ENCODE peak calls at places on chromosome 2, in eight cellular contexts. Y is osteoblast, D is lower lobe of right lung, M is iPS DF 6.9, N is HCT116, O is psoas muscle, C is heart left ventricle, H is IMR-90. Q is an unnamed sample. For H3K4me1, the result is how much of the 10 kb centered on the place peaks cover.

GRCh38 chr2:191845248-191845715 is 1.6 kb downstream of the CAVIN2 start:
- DNase-seq in C (peak), O (peak), N (no peak), H (no peak), D (peak), Y (no peak), M (no peak), Q (no peak)

GRCh38 chr2:132383956-132384355 is 32.6 kb upstream of the GPR39 start:
- DNase-seq in M (no peak), D (no peak), C (no peak), N (no peak), Y (no peak), O (no peak), H (no peak), Q (no peak)

GRCh38 chr2:12340164-12340563 is 376.6 kb upstream of the TRIB2 start:
- DNase-seq in H (peak), Y (peak), N (no peak), C (no peak), M (no peak), O (no peak), D (no peak), Q (no peak)

GRCh38 chr2:55946793-55947192 is 23.2 kb upstream of the EFEMP1 start:
- DNase-seq in N (no peak), Y (no peak), H (no peak), O (no peak), C (no peak), D (no peak), M (no peak), Q (no peak)

GRCh38 chr2:200614249-200614648 is 28.4 kb downstream of the AOX1 start:
- DNase-seq in Y (no peak), M (no peak), O (no peak), D (no peak), C (no peak), H (no peak), N (no peak), Q (no peak)

GRCh38 chr2:70995227-70995729 is 605 bp upstream of the TEX261 start:
- DNase-seq in D (no peak), M (no peak), Y (peak), O (no peak), N (peak), C (no peak), H (peak), Q (no peak)

GRCh38 chr2:120820885-120821279 is 85.2 kb downstream of the GLI2 start:
- DNase-seq in H (peak), M (no peak), N (no peak), D (no peak), O (peak), Y (peak), C (peak), Q (peak)

GRCh38 chr2:9638532-9638931 is 7.7 kb upstream of the YWHAQ start:
- DNase-seq in M (no peak), D (peak), H (peak), Y (peak), N (peak), C (peak), O (peak), Q (no peak)

GRCh38 chr2:171102802-171103201 is 57.9 kb downstream of the TLK1 start:
- DNase-seq in C (no peak), O (no peak), D (no peak), N (no peak), H (no peak), M (no peak), Y (no peak), Q (no peak)

GRCh38 chr2:96685592-96686459 is 43.3 kb downstream of the FER1L5 start:
- DNase-seq in O (no peak), Y (peak), M (no peak), H (no peak), C (peak), D (no peak), N (no peak), Q (no peak)

GRCh38 chr2:54384301-54385035 is 71.7 kb upstream of the SPTBN1 start:
- DNase-seq in Y (no peak), M (no peak), H (no peak), N (no peak), O (no peak), C (no peak), D (no peak), Q (no peak)

GRCh38 chr2:10331033-10331701 is 28.5 kb downstream of the HPCAL1 start:
- DNase-seq in O (peak), N (peak), C (peak), H (no peak), D (peak), M (no peak), Y (peak), Q (no peak)

GRCh38 chr2:74066491-74067203 is 81.1 kb downstream of the BOLA3 start:
- DNase-seq in D (no peak), O (no peak), Y (no peak), H (no peak), N (no peak), M (no peak), C (no peak), Q (no peak)

GRCh38 chr2:157838442-157839161 is 37.5 kb downstream of the ACVR1 start:
- DNase-seq in O (peak), D (no peak), C (peak), H (peak), M (no peak), Y (peak), N (peak), Q (no peak)

GRCh38 chr2:104521247-104521646 is 332.7 kb upstream of the POU3F3 start:
- DNase-seq in Y (no peak), H (no peak), N (no peak), M (peak), O (no peak), D (no peak), C (no peak), Q (peak)

GRCh38 chr2:174748948-174749347 is 15.3 kb downstream of the CHRNA1 start:
- DNase-seq in M (peak), Y (peak), H (peak), C (peak), N (peak), D (no peak), O (peak), Q (peak)

GRCh38 chr2:219402665-219403515 is 15.2 kb upstream of the DNPEP start:
- DNase-seq in Y (peak), H (peak), M (no peak), D (peak), N (peak), C (peak), O (peak), Q (peak)

GRCh38 chr2:109602617-109603188 is 11.1 kb downstream of the SEPTIN10 start:
- DNase-seq in O (no peak), H (no peak), D (no peak), M (no peak), C (no peak), Y (no peak), N (no peak), Q (no peak)

GRCh38 chr2:12717191-12717987 is 653 bp downstream of the TRIB2 start:
- DNase-seq in H (peak), D (peak), Y (peak), O (peak), C (peak), N (no peak), M (no peak), Q (no peak)

GRCh38 chr2:118732432-118732831 is 115.0 kb downstream of the EN1 start:
- DNase-seq in C (no peak), Y (no peak), M (no peak), D (no peak), N (no peak), H (no peak), O (no peak), Q (no peak)

GRCh38 chr2:158486970-158487325 is 30.2 kb downstream of the PKP4 start:
- DNase-seq in Y (no peak), M (no peak), C (no peak), O (no peak), D (no peak), H (peak), N (no peak), Q (no peak)

GRCh38 chr2:31239842-31240198 is 5.9 kb downstream of the EHD3 start:
- DNase-seq in H (peak), C (peak), D (no peak), N (no peak), Y (peak), M (no peak), O (peak), Q (no peak)

GRCh38 chr2:221085936-221086335 is 486.2 kb downstream of the EPHA4 start:
- DNase-seq in C (no peak), N (no peak), H (no peak), O (no peak), D (no peak), Y (no peak), M (no peak), Q (no peak)

GRCh38 chr2:183926433-183926832 is 671.9 kb upstream of the ZNF804A start:
- DNase-seq in O (no peak), C (no peak), H (no peak), M (no peak), Y (no peak), D (no peak), N (no peak), Q (no peak)

GRCh38 chr2:24930768-24931167 is 10.7 kb upstream of the ADCY3 start:
- DNase-seq in Y (no peak), O (no peak), M (no peak), H (peak), C (no peak), N (no peak), D (no peak), Q (no peak)

GRCh38 chr2:120802161-120802560 is 66.5 kb downstream of the GLI2 start:
- DNase-seq in M (no peak), O (no peak), C (no peak), H (peak), Y (peak), D (no peak), N (no peak), Q (no peak)

GRCh38 chr2:169229590-169229989 is 132.7 kb downstream of the LRP2 start:
- DNase-seq in M (no peak), D (no peak), Y (no peak), C (no peak), H (no peak), O (no peak), N (no peak), Q (no peak)

DNA sequence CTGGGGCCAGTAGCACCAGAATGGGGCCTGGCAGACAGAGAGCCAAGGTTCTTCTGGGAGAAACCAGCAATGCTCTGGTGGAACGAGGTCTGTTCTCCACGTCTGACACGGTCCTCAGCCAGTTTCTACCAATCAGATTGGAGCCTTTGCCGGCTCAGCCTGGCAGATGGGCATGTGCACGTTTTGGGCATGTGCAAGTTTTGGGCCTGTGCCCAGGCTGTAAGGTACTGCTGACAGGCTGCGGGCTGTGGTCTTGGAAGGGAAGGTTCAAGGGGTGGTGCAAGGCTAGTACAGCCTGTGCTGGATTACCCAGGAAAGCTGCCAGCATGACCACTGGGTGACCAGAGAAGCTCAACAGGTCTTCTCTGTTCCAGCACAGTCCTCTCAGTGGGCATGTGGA is 90.0 kb downstream of the PRKCE start:
- DNase-seq in N (no peak), H (no peak), M (no peak), C (peak), Y (no peak), D (no peak), O (peak), Q (no peak)
- H3K4me3 ChIP-seq in N (no peak), H (no peak), M (no peak), C (no peak), Y (no peak), D (no peak), O (no peak), Q (no peak)

GRCh38 chr2:128595763-128596452 is 277.2 kb upstream of the HS6ST1 start:
- DNase-seq in D (no peak), H (no peak), M (no peak), Y (peak), N (no peak), C (no peak), O (no peak), Q (no peak)

GRCh38 chr2:128591841-128592822 is 273.5 kb upstream of the HS6ST1 start:
- DNase-seq in D (no peak), M (no peak), C (no peak), H (no peak), Y (peak), O (no peak), N (no peak), Q (no peak)

GRCh38 chr2:128594273-128594910 is 275.7 kb upstream of the HS6ST1 start:
- DNase-seq in H (no peak), D (no peak), O (no peak), C (no peak), Y (peak), M (no peak), N (no peak), Q (no peak)

GRCh38 chr2:128594953-128595677 is 276.4 kb upstream of the HS6ST1 start:
- DNase-seq in Y (peak), O (no peak), D (no peak), C (no peak), H (no peak), M (no peak), N (no peak), Q (no peak)

DNA sequence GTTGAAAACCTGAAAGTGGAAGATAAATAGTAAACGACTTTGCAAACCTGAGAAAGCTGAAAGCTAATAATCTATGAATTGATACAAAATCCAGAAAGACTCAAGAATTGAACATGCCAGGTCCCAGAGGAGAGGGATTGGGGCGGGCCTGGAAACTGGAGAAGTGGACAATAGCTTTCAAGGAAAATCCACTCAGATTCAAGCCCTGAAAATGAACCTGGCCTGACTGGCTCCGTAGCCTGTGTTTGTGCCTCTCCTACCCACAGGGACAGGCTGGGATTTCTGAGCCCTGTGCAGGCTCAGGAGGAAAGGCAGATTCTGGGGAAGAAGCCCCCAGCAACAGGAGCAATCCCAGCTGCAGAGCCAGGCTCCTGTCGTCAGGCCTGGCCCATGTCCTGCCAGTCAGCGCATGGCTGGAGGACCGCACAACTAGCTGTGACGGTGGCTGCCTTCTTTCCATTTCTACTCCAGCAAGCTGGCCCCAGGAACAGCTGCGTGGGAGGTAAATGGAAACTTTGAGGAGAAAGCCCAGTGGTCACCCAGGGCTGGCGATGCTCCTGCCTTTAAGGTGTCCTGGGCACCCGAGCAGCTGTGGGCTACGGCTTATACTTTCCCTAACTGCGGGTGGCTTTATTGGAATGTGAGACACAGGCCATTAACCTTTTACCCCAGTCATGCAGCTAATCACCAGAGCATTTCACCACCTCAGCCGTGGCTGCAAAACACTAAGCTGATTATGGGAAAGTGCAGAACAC is 275.0 kb upstream of the HS6ST1 start:
- DNase-seq in N (no peak), D (no peak), M (no peak), Y (peak), H (no peak), O (no peak), C (peak), Q (no peak)
- H3K4me1 ChIP-seq in N (under half), D (under half), M (under half), Y (under half), H (under half), O (under half), C (under half), Q (under half)

GRCh38 chr2:85542777-85543176 is 3.8 kb downstream of the MAT2A start:
- DNase-seq in N (no peak), O (no peak), M (no peak), Y (no peak), C (no peak), H (no peak), D (no peak), Q (no peak)
- H3K4me3 ChIP-seq in N (no peak), O (peak), M (no peak), Y (no peak), C (no peak), H (no peak), D (no peak), Q (no peak)

GRCh38 chr2:30152385-30152784 is 5.6 kb downstream of the YPEL5 start:
- DNase-seq in C (no peak), N (no peak), M (no peak), H (no peak), D (no peak), Y (no peak), O (no peak), Q (no peak)
- H3K4me1 ChIP-seq in C (half or more), N (under half), M (under half), H (under half), D (half or more), Y (under half), O (under half), Q (under half)

GRCh38 chr2:66577331-66578041 is 142.6 kb downstream of the MEIS1 start:
- DNase-seq in O (peak), N (no peak), H (peak), M (no peak), C (no peak), D (no peak), Y (no peak), Q (no peak)
- H3K4me3 ChIP-seq in O (peak), N (no peak), H (peak), M (peak), C (no peak), D (peak), Y (peak), Q (peak)

GRCh38 chr2:68237404-68237803 is 14.9 kb downstream of the PPP3R1 start:
- DNase-seq in Y (no peak), C (no peak), M (no peak), D (no peak), N (no peak), O (no peak), H (peak), Q (no peak)

GRCh38 chr2:68234405-68234804 is 17.9 kb downstream of the PPP3R1 start:
- DNase-seq in Y (no peak), D (no peak), C (no peak), H (no peak), O (no peak), N (no peak), M (no peak), Q (no peak)

GRCh38 chr2:68236080-68236734 is 16.1 kb downstream of the PPP3R1 start:
- DNase-seq in D (no peak), H (no peak), M (no peak), C (no peak), N (no peak), Y (peak), O (no peak), Q (no peak)

GRCh38 chr2:68236876-68237275 is 15.5 kb downstream of the PPP3R1 start:
- DNase-seq in D (no peak), H (peak), Y (no peak), M (no peak), O (no peak), C (no peak), N (no peak), Q (no peak)

DNA sequence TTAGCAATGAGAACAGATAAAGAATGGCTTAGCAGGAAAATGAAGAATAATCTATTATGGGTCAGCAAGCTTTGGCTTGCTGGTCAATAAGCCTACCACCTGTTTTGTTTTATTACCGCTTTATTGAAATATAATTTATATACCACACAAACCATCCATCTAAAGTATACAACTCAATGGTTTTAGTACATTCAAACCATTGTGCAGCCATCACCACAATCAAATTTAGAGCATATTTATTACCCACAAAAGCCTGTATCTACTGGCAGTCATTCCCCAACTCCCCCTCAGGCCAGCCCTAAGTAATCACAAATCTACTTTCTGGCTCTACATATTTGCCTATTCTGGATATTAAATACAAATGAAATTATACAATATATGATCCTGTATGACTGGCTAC is 17.2 kb downstream of the PPP3R1 start:
- DNase-seq in H (no peak), C (no peak), N (no peak), Y (no peak), O (no peak), M (no peak), D (no peak), Q (no peak)
- H3K4me1 ChIP-seq in H (under half), C (half or more), N (under half), Y (half or more), O (half or more), M (under half), D (half or more), Q (under half)

GRCh38 chr2:182814804-182815203 is 51.6 kb downstream of the FRZB start:
- DNase-seq in C (no peak), D (no peak), O (no peak), Y (no peak), M (no peak), N (no peak), H (no peak), Q (no peak)
- H3K4me3 ChIP-seq in C (no peak), D (no peak), O (no peak), Y (no peak), M (no peak), N (no peak), H (no peak), Q (no peak)

DNA sequence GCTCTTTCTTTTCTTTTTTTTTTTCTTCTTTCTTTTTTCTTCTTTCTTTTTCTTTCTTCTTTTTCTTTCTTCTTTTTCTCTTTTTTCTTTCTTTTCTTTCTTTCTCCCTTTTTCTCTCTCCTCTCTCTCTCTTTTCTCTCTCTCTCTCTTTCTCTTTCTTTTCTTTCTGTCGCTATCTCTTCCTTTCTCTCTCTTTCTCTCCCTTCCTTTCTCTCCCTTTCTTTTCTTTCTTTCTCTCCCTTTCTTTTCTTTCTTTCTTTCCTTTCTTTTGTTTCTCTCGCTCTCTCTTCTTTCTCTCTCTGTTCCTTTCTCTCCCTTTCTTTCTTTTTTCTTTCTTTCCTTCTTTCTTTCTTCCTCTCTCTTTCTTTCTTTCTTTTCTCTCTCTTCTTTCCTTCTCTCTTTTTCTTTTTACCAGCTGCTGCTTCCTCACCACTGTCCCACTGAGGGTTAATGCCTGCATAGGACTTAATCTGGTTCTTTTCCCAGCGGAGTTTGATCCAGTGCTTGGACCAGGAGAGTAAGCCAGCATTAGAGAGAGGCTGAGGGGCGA is 145.4 kb upstream of the SIX2 start:
- DNase-seq in N (no peak), Y (no peak), H (no peak), M (no peak), C (no peak), O (no peak), D (no peak), Q (no peak)
- H3K4me1 ChIP-seq in N (under half), Y (under half), H (under half), M (under half), C (under half), O (under half), D (under half), Q (under half)

Q was measured in NT2/D1.